ENCODE peak calls at places on chromosomes 11 and 22, in nine cellular contexts. K, H, A, T, I, J, W, P and C are unnamed samples.

GRCh38 chr22:47406180-47406723 is 643.8 kb downstream of the TBC1D22A start:
- DNase-seq in K (no peak), H (no peak), A (no peak), T (no peak), I (no peak), J (no peak), W (no peak), P (no peak), C (no peak)

GRCh38 chr11:46352063-46352841 is 5.0 kb downstream of the DGKZ start:
- DNase-seq in K (no peak), H (no peak), A (peak; percentile 40), T (peak; percentile 29), I (peak; percentile 46), J (peak; percentile 55), W (peak; percentile 76), P (peak; percentile 56), C (peak; percentile 41)

GRCh38 chr11:71301046-71301857 is 48.9 kb upstream of the SHANK2 start:
- DNase-seq in K (no peak), H (no peak), A (no peak), T (no peak), I (no peak), J (no peak), W (no peak), P (no peak), C (no peak)

GRCh38 chr11:29173660-29174062 is 843.2 kb downstream of the KCNA4 start:
- DNase-seq in K (no peak), H (peak; percentile 93), A (peak; percentile 72), T (no peak), I (no peak), J (no peak), W (no peak), P (no peak), C (no peak)

GRCh38 chr22:46081036-46081830 is 69.1 kb upstream of the PPARA start:
- DNase-seq in K (no peak), H (no peak), A (no peak), T (no peak), I (no peak), J (no peak), W (no peak), P (no peak), C (no peak)

GRCh38 chr11:78615724-78616123 is 41.1 kb upstream of the NARS2 start:
- DNase-seq in K (no peak), H (no peak), A (peak; percentile 11), T (no peak), I (no peak), J (no peak), W (no peak), P (no peak), C (no peak)

GRCh38 chr11:14242198-14242597 is 116.8 kb downstream of the RRAS2 start:
- DNase-seq in K (no peak), H (no peak), A (no peak), T (no peak), I (no peak), J (no peak), W (no peak), P (no peak), C (no peak)

GRCh38 chr11:10752486-10752885 is 1.4 kb downstream of the CTR9 start:
- DNase-seq in K (no peak), H (no peak), A (no peak), T (no peak), I (no peak), J (no peak), W (no peak), P (no peak), C (no peak)